ENCODE peak calls at places on chromosomes 4 and X, in four cellular contexts. One of them, this sample, is unnamed.

GRCh38 chrX:7068939-7069367 is 78.6 kb upstream of the STS start:
- DNase-seq in cardiac muscle cell: peak
- DNase-seq in body of pancreas: no peak
- DNase-seq in activated CD4-positive, alpha-beta T cell treated with anti-CD3 and anti-CD28 coated beads, Interleukin-2, amount 10 ng/mL, durations not matched to agents 24 days and 14 days: peak
- DNase-seq in this sample: peak

GRCh38 chrX:38117485-38117884 is 103.2 kb downstream of the SRPX start:
- DNase-seq in cardiac muscle cell: peak
- DNase-seq in body of pancreas: peak
- DNase-seq in activated CD4-positive, alpha-beta T cell treated with anti-CD3 and anti-CD28 coated beads, Interleukin-2, amount 10 ng/mL, durations not matched to agents 24 days and 14 days: no peak
- DNase-seq in this sample: no peak

GRCh38 chrX:107630031-107630689 is 1.9 kb downstream of the PRPS1 start:
- DNase-seq in cardiac muscle cell: no peak
- DNase-seq in body of pancreas: no peak
- DNase-seq in activated CD4-positive, alpha-beta T cell treated with anti-CD3 and anti-CD28 coated beads, Interleukin-2, amount 10 ng/mL, durations not matched to agents 24 days and 14 days: no peak
- DNase-seq in this sample: no peak

GRCh38 chr4:8199594-8200301 is 658 bp downstream of the SH3TC1 start:
- DNase-seq in cardiac muscle cell: no peak
- DNase-seq in body of pancreas: peak
- DNase-seq in activated CD4-positive, alpha-beta T cell treated with anti-CD3 and anti-CD28 coated beads, Interleukin-2, amount 10 ng/mL, durations not matched to agents 24 days and 14 days: peak
- DNase-seq in this sample: no peak

GRCh38 chr4:1406416-1406945 is at the start of gene NKX1-1:
- DNase-seq in cardiac muscle cell: no peak
- DNase-seq in body of pancreas: no peak
- DNase-seq in activated CD4-positive, alpha-beta T cell treated with anti-CD3 and anti-CD28 coated beads, Interleukin-2, amount 10 ng/mL, durations not matched to agents 24 days and 14 days: peak
- DNase-seq in this sample: no peak

GRCh38 chrX:47540754-47541538 is 20.1 kb upstream of the ARAF start:
- DNase-seq in cardiac muscle cell: peak
- DNase-seq in body of pancreas: peak
- DNase-seq in activated CD4-positive, alpha-beta T cell treated with anti-CD3 and anti-CD28 coated beads, Interleukin-2, amount 10 ng/mL, durations not matched to agents 24 days and 14 days: no peak
- DNase-seq in this sample: peak

GRCh38 chr4:83267121-83267834 is 17.3 kb downstream of the COQ2 start:
- DNase-seq in cardiac muscle cell: peak
- DNase-seq in body of pancreas: no peak
- DNase-seq in activated CD4-positive, alpha-beta T cell treated with anti-CD3 and anti-CD28 coated beads, Interleukin-2, amount 10 ng/mL, durations not matched to agents 24 days and 14 days: no peak
- DNase-seq in this sample: peak

GRCh38 chrX:53088136-53088974 is 5.6 kb upstream of the KANTR start:
- DNase-seq in cardiac muscle cell: peak
- DNase-seq in body of pancreas: peak
- DNase-seq in activated CD4-positive, alpha-beta T cell treated with anti-CD3 and anti-CD28 coated beads, Interleukin-2, amount 10 ng/mL, durations not matched to agents 24 days and 14 days: peak
- DNase-seq in this sample: no peak

GRCh38 chr4:176778063-176778462 is 14.7 kb downstream of the VEGFC start:
- DNase-seq in cardiac muscle cell: peak
- DNase-seq in body of pancreas: no peak
- DNase-seq in activated CD4-positive, alpha-beta T cell treated with anti-CD3 and anti-CD28 coated beads, Interleukin-2, amount 10 ng/mL, durations not matched to agents 24 days and 14 days: no peak
- DNase-seq in this sample: peak

GRCh38 chr4:147782087-147782781 is 50.3 kb downstream of the ARHGAP10 start:
- DNase-seq in cardiac muscle cell: peak
- DNase-seq in body of pancreas: no peak
- DNase-seq in activated CD4-positive, alpha-beta T cell treated with anti-CD3 and anti-CD28 coated beads, Interleukin-2, amount 10 ng/mL, durations not matched to agents 24 days and 14 days: no peak
- DNase-seq in this sample: peak

GRCh38 chr4:123892997-123893745 is 496.6 kb downstream of the SPRY1 start:
- DNase-seq in cardiac muscle cell: peak
- DNase-seq in body of pancreas: no peak
- DNase-seq in activated CD4-positive, alpha-beta T cell treated with anti-CD3 and anti-CD28 coated beads, Interleukin-2, amount 10 ng/mL, durations not matched to agents 24 days and 14 days: no peak
- DNase-seq in this sample: peak

GRCh38 chrX:2614911-2615310 is 76.2 kb upstream of the CD99 start:
- DNase-seq in cardiac muscle cell: peak
- DNase-seq in body of pancreas: no peak
- DNase-seq in activated CD4-positive, alpha-beta T cell treated with anti-CD3 and anti-CD28 coated beads, Interleukin-2, amount 10 ng/mL, durations not matched to agents 24 days and 14 days: no peak
- DNase-seq in this sample: peak

GRCh38 chr4:78059524-78059889 is 2.4 kb downstream of the FRAS1 start:
- DNase-seq in cardiac muscle cell: peak
- DNase-seq in body of pancreas: peak
- DNase-seq in activated CD4-positive, alpha-beta T cell treated with anti-CD3 and anti-CD28 coated beads, Interleukin-2, amount 10 ng/mL, durations not matched to agents 24 days and 14 days: peak
- DNase-seq in this sample: peak

GRCh38 chr4:47221721-47222120 is 190.4 kb downstream of the GABRB1 start:
- DNase-seq in cardiac muscle cell: peak
- DNase-seq in body of pancreas: no peak
- DNase-seq in activated CD4-positive, alpha-beta T cell treated with anti-CD3 and anti-CD28 coated beads, Interleukin-2, amount 10 ng/mL, durations not matched to agents 24 days and 14 days: no peak
- DNase-seq in this sample: peak

GRCh38 chrX:53433651-53434639 is at the start of gene HSD17B10:
- DNase-seq in cardiac muscle cell: peak
- DNase-seq in body of pancreas: peak
- DNase-seq in activated CD4-positive, alpha-beta T cell treated with anti-CD3 and anti-CD28 coated beads, Interleukin-2, amount 10 ng/mL, durations not matched to agents 24 days and 14 days: peak
- DNase-seq in this sample: peak